ENCODE peak calls at places on chromosomes 13 and 19, in seven cellular contexts. One of them, this sample, is unnamed.
A peak's percentile ranks its signal among the peaks of the same experiment; 100 is the strongest.

GRCh38 chr13:112583592-112584277 is 4.2 kb downstream of the TUBGCP3 start:
- DNase-seq in heart right ventricle: peak; percentile 49
- DNase-seq in A673: no peak
- DNase-seq in left ventricle myocardium inferior: peak; percentile 34
- DNase-seq in pancreas: no peak
- DNase-seq in A549: no peak
- DNase-seq in astrocyte: no peak
- DNase-seq in this sample: no peak

GRCh38 chr13:44199627-44200207 is 173.9 kb upstream of the SERP2 start:
- DNase-seq in A673: no peak
- DNase-seq in heart right ventricle: no peak
- DNase-seq in astrocyte: no peak
- DNase-seq in pancreas: no peak
- DNase-seq in A549: no peak
- DNase-seq in left ventricle myocardium inferior: peak; percentile 33
- DNase-seq in this sample: no peak

GRCh38 chr13:93690139-93690538 is 463.5 kb downstream of the GPC6 start:
- DNase-seq in A673: peak; percentile 40
- DNase-seq in pancreas: no peak
- DNase-seq in A549: no peak
- DNase-seq in heart right ventricle: no peak
- DNase-seq in left ventricle myocardium inferior: no peak
- DNase-seq in astrocyte: no peak
- DNase-seq in this sample: no peak

GRCh38 chr19:42528354-42529247 is at the start of gene CEACAM1:
- DNase-seq in heart right ventricle: peak; percentile 51
- DNase-seq in A673: peak; percentile 47
- DNase-seq in left ventricle myocardium inferior: no peak
- DNase-seq in A549: no peak
- DNase-seq in pancreas: no peak
- DNase-seq in astrocyte: no peak
- DNase-seq in this sample: no peak

GRCh38 chr19:50003810-50004419 is 21.3 kb downstream of the VRK3 start:
- DNase-seq in heart right ventricle: peak; percentile 16
- DNase-seq in A549: peak; percentile 86
- DNase-seq in astrocyte: peak; percentile 96
- DNase-seq in pancreas: no peak
- DNase-seq in left ventricle myocardium inferior: no peak
- DNase-seq in A673: peak; percentile 42
- DNase-seq in this sample: no peak

GRCh38 chr13:93559718-93560117 is 333.1 kb downstream of the GPC6 start:
- DNase-seq in pancreas: no peak
- DNase-seq in A549: peak; percentile 49
- DNase-seq in left ventricle myocardium inferior: no peak
- DNase-seq in astrocyte: peak; percentile 88
- DNase-seq in heart right ventricle: no peak
- DNase-seq in A673: peak; percentile 73
- DNase-seq in this sample: no peak

GRCh38 chr13:48954086-48954485 is 21.6 kb upstream of the FNDC3A start:
- DNase-seq in pancreas: no peak
- DNase-seq in astrocyte: peak; percentile 66
- DNase-seq in heart right ventricle: no peak
- DNase-seq in left ventricle myocardium inferior: no peak
- DNase-seq in A673: no peak
- DNase-seq in A549: no peak
- DNase-seq in this sample: no peak

GRCh38 chr13:100675660-100676129 is 1.1 kb upstream of the TMTC4 start:
- DNase-seq in pancreas: no peak
- DNase-seq in left ventricle myocardium inferior: no peak
- DNase-seq in A673: no peak
- DNase-seq in A549: no peak
- DNase-seq in heart right ventricle: no peak
- DNase-seq in astrocyte: no peak
- DNase-seq in this sample: no peak

GRCh38 chr19:50204811-50205675 is 1.6 kb downstream of the MYH14 start:
- DNase-seq in left ventricle myocardium inferior: peak; percentile 65
- DNase-seq in A549: no peak
- DNase-seq in heart right ventricle: peak; percentile 46
- DNase-seq in A673: no peak
- DNase-seq in astrocyte: no peak
- DNase-seq in pancreas: peak; percentile 96
- DNase-seq in this sample: no peak

GRCh38 chr19:21143428-21143827 is 1.6 kb downstream of the ZNF431 start:
- DNase-seq in pancreas: no peak
- DNase-seq in astrocyte: no peak
- DNase-seq in A549: no peak
- DNase-seq in heart right ventricle: no peak
- DNase-seq in A673: no peak
- DNase-seq in left ventricle myocardium inferior: no peak
- DNase-seq in this sample: no peak

GRCh38 chr19:55542292-55542855 is 3.0 kb downstream of the SBK3 start:
- DNase-seq in A549: no peak
- DNase-seq in pancreas: no peak
- DNase-seq in left ventricle myocardium inferior: no peak
- DNase-seq in astrocyte: no peak
- DNase-seq in A673: no peak
- DNase-seq in heart right ventricle: no peak
- DNase-seq in this sample: no peak

GRCh38 chr13:28451482-28452217 is 43.3 kb downstream of the FLT1 start:
- DNase-seq in A549: no peak
- DNase-seq in astrocyte: no peak
- DNase-seq in heart right ventricle: no peak
- DNase-seq in pancreas: no peak
- DNase-seq in left ventricle myocardium inferior: no peak
- DNase-seq in A673: no peak
- DNase-seq in this sample: no peak

GRCh38 chr13:97116754-97117153 is 105.4 kb upstream of the MBNL2 start:
- DNase-seq in pancreas: no peak
- DNase-seq in heart right ventricle: peak; percentile 31
- DNase-seq in astrocyte: peak; percentile 74
- DNase-seq in A673: no peak
- DNase-seq in A549: no peak
- DNase-seq in left ventricle myocardium inferior: no peak
- DNase-seq in this sample: peak; percentile 61

GRCh38 chr19:48726573-48726972 is 7.0 kb upstream of the MAMSTR start:
- DNase-seq in left ventricle myocardium inferior: no peak
- DNase-seq in A549: peak; percentile 65
- DNase-seq in pancreas: no peak
- DNase-seq in A673: no peak
- DNase-seq in astrocyte: no peak
- DNase-seq in heart right ventricle: no peak
- DNase-seq in this sample: no peak

GRCh38 chr19:18233224-18233825 is 7.1 kb upstream of the PDE4C start:
- DNase-seq in left ventricle myocardium inferior: no peak
- DNase-seq in astrocyte: peak; percentile 19
- DNase-seq in pancreas: no peak
- DNase-seq in heart right ventricle: no peak
- DNase-seq in A673: peak; percentile 72
- DNase-seq in A549: peak; percentile 50
- DNase-seq in this sample: no peak

GRCh38 chr13:102962430-102962829 is 103.8 kb downstream of the SLC10A2 start:
- DNase-seq in A549: no peak
- DNase-seq in A673: no peak
- DNase-seq in pancreas: no peak
- DNase-seq in astrocyte: no peak
- DNase-seq in left ventricle myocardium inferior: no peak
- DNase-seq in heart right ventricle: no peak
- DNase-seq in this sample: no peak

GRCh38 chr13:96238861-96239260 is 149.0 kb downstream of the HS6ST3 start:
- DNase-seq in A673: no peak
- DNase-seq in A549: no peak
- DNase-seq in left ventricle myocardium inferior: no peak
- DNase-seq in heart right ventricle: no peak
- DNase-seq in astrocyte: peak; percentile 64
- DNase-seq in pancreas: no peak
- DNase-seq in this sample: no peak

GRCh38 chr19:30664358-30665058 is 292.3 kb downstream of the ZNF536 start:
- DNase-seq in pancreas: peak; percentile 92
- DNase-seq in A549: peak; percentile 31
- DNase-seq in A673: peak; percentile 60
- DNase-seq in heart right ventricle: peak; percentile 49
- DNase-seq in astrocyte: no peak
- DNase-seq in left ventricle myocardium inferior: peak; percentile 63
- DNase-seq in this sample: peak; percentile 14

GRCh38 chr19:6018786-6019185 is 40.8 kb upstream of the RANBP3 start:
- DNase-seq in A673: no peak
- DNase-seq in astrocyte: no peak
- DNase-seq in A549: no peak
- DNase-seq in pancreas: peak; percentile 32
- DNase-seq in heart right ventricle: no peak
- DNase-seq in left ventricle myocardium inferior: no peak
- DNase-seq in this sample: no peak

GRCh38 chr13:112245959-112246358 is 130.2 kb upstream of the SPACA7 start:
- DNase-seq in heart right ventricle: no peak
- DNase-seq in astrocyte: no peak
- DNase-seq in A673: no peak
- DNase-seq in pancreas: no peak
- DNase-seq in left ventricle myocardium inferior: no peak
- DNase-seq in A549: no peak
- DNase-seq in this sample: no peak

GRCh38 chr13:113087923-113088690 is 17.5 kb upstream of the F7 start:
- DNase-seq in A673: no peak
- DNase-seq in left ventricle myocardium inferior: peak; percentile 5
- DNase-seq in heart right ventricle: no peak
- DNase-seq in A549: no peak
- DNase-seq in astrocyte: no peak
- DNase-seq in pancreas: peak; percentile 47
- DNase-seq in this sample: no peak

GRCh38 chr19:36142046-36142445 is 2.2 kb downstream of the CAPNS1 start:
- DNase-seq in left ventricle myocardium inferior: peak; percentile 21
- DNase-seq in A549: no peak
- DNase-seq in pancreas: peak; percentile 45
- DNase-seq in heart right ventricle: no peak
- DNase-seq in astrocyte: no peak
- DNase-seq in A673: no peak
- DNase-seq in this sample: no peak

GRCh38 chr13:38849316-38849715 is 141.3 kb downstream of the STOML3 start:
- DNase-seq in pancreas: no peak
- DNase-seq in left ventricle myocardium inferior: no peak
- DNase-seq in A673: no peak
- DNase-seq in heart right ventricle: no peak
- DNase-seq in astrocyte: no peak
- DNase-seq in A549: no peak
- DNase-seq in this sample: no peak

GRCh38 chr13:40261361-40261760 is 405.1 kb downstream of the FOXO1 start:
- DNase-seq in astrocyte: no peak
- DNase-seq in heart right ventricle: no peak
- DNase-seq in A673: no peak
- DNase-seq in A549: no peak
- DNase-seq in pancreas: no peak
- DNase-seq in left ventricle myocardium inferior: no peak
- DNase-seq in this sample: no peak

GRCh38 chr19:16714702-16715294 is 4.8 kb upstream of the NWD1 start:
- DNase-seq in astrocyte: peak; percentile 8
- DNase-seq in pancreas: no peak
- DNase-seq in A673: peak; percentile 77
- DNase-seq in A549: peak; percentile 52
- DNase-seq in heart right ventricle: peak; percentile 8
- DNase-seq in left ventricle myocardium inferior: peak; percentile 22
- DNase-seq in this sample: no peak

GRCh38 chr13:48483589-48483988 is 49.3 kb downstream of the RCBTB2 start:
- DNase-seq in heart right ventricle: no peak
- DNase-seq in left ventricle myocardium inferior: no peak
- DNase-seq in A673: no peak
- DNase-seq in astrocyte: no peak
- DNase-seq in pancreas: no peak
- DNase-seq in A549: no peak
- DNase-seq in this sample: no peak

GRCh38 chr13:20590568-20590967 is 23.6 kb downstream of the IFT88 start:
- DNase-seq in A549: no peak
- DNase-seq in left ventricle myocardium inferior: no peak
- DNase-seq in A673: no peak
- DNase-seq in heart right ventricle: no peak
- DNase-seq in astrocyte: no peak
- DNase-seq in pancreas: no peak
- DNase-seq in this sample: no peak

GRCh38 chr19:44757057-44757734 is 8.7 kb downstream of the BCL3 start:
- DNase-seq in A549: no peak
- DNase-seq in A673: peak; percentile 65
- DNase-seq in left ventricle myocardium inferior: peak; percentile 81
- DNase-seq in astrocyte: peak; percentile 72
- DNase-seq in heart right ventricle: peak; percentile 79
- DNase-seq in pancreas: peak; percentile 84
- DNase-seq in this sample: no peak
- H3K27ac ChIP-seq in A549: no peak overlapping the region
- H3K27ac ChIP-seq in A673: no peak overlapping the region
- H3K27ac ChIP-seq in left ventricle myocardium inferior: peak overlapping the region; percentile 98
- H3K27ac ChIP-seq in astrocyte: peak overlapping the region; percentile 45
- H3K27ac ChIP-seq in heart right ventricle: peak overlapping the region; percentile 55
- H3K27ac ChIP-seq in pancreas: peak overlapping the region; percentile 96
- H3K27ac ChIP-seq in this sample: no peak overlapping the region

DNA sequence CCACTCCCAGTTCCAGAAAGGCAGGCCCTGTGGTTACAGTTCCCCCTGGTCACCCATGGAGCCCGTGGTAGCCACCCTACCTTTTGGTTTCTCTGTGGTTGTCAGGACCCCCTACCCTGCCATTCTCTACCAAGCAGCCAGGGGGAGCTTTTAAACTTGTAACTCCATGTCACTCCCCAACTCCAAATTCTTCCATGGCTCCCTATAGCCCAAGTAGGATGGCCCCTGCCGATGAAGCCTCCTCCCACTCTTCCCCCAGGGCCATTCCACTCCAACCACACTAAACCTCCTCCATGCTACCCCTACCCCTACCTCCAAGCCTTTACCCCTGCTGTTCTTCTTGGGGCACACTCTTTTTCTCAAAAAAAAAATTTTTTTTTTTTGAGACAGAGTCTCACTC is 2.2 kb downstream of the S1PR2 start:
- DNase-seq in A549: peak; percentile 53
- DNase-seq in astrocyte: no peak
- DNase-seq in pancreas: no peak
- DNase-seq in A673: peak; percentile 61
- DNase-seq in heart right ventricle: peak; percentile 24
- DNase-seq in left ventricle myocardium inferior: no peak
- DNase-seq in this sample: no peak
- H3K27ac ChIP-seq in A549: no peak overlapping the region
- H3K27ac ChIP-seq in astrocyte: no peak overlapping the region
- H3K27ac ChIP-seq in pancreas: no peak overlapping the region
- H3K27ac ChIP-seq in A673: no peak overlapping the region
- H3K27ac ChIP-seq in heart right ventricle: no peak overlapping the region
- H3K27ac ChIP-seq in left ventricle myocardium inferior: peak overlapping the region; percentile 95
- H3K27ac ChIP-seq in this sample: no peak overlapping the region

GRCh38 chr19:11798391-11799296 is at the start of gene ZNF491:
- DNase-seq in heart right ventricle: peak; percentile 94
- DNase-seq in pancreas: peak; percentile 97
- DNase-seq in A549: no peak
- DNase-seq in A673: peak; percentile 96
- DNase-seq in left ventricle myocardium inferior: peak; percentile 93
- DNase-seq in astrocyte: peak; percentile 78
- DNase-seq in this sample: peak; percentile 90
- H3K27ac ChIP-seq in heart right ventricle: peak within 1 kb of the TSS; percentile 48
- H3K27ac ChIP-seq in pancreas: peak within 1 kb of the TSS; percentile 86
- H3K27ac ChIP-seq in A549: no peak within 1 kb of the TSS
- H3K27ac ChIP-seq in A673: peak within 1 kb of the TSS; percentile 80
- H3K27ac ChIP-seq in left ventricle myocardium inferior: peak within 1 kb of the TSS; percentile 94
- H3K27ac ChIP-seq in astrocyte: peak within 1 kb of the TSS; percentile 15
- H3K27ac ChIP-seq in this sample: peak within 1 kb of the TSS; percentile 83

DNA sequence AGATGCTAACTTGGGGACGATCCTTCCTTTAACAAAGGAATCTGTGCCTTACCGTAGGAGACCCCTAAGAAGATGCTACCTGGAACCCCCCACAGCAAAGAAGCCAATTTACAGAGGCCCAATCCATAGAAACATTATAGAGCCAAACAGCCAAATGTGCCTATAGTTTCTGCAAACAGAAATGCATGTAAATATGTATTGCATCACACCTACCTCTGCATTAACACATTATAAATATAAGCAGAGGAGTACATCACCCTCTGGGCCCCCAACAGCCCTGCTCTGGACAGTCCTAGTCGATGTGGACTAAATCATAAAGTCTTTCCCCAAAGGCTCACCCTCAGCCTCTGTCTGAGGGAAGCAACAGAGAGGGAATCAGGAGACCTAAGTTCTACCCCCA is 25.8 kb downstream of the ZNF541 start:
- DNase-seq in left ventricle myocardium inferior: no peak
- DNase-seq in heart right ventricle: no peak
- DNase-seq in A673: no peak
- DNase-seq in astrocyte: no peak
- DNase-seq in A549: no peak
- DNase-seq in pancreas: no peak
- DNase-seq in this sample: no peak
- H3K27ac ChIP-seq in left ventricle myocardium inferior: no peak overlapping the region
- H3K27ac ChIP-seq in heart right ventricle: no peak overlapping the region
- H3K27ac ChIP-seq in A673: no peak overlapping the region
- H3K27ac ChIP-seq in astrocyte: no peak overlapping the region
- H3K27ac ChIP-seq in A549: no peak overlapping the region
- H3K27ac ChIP-seq in pancreas: no peak overlapping the region
- H3K27ac ChIP-seq in this sample: no peak overlapping the region